ENCODE peak calls at places on chromosomes 7 and 10, in ten cellular contexts. L is cardiac muscle cell, P is A549, H is stomach, T is pancreas, Q is transverse colon, I is AG04450, O is H1, U is adrenal gland, J is left ventricle myocardium inferior. D is an unnamed sample.

GRCh38 chr10:43648083-43648391 is 644 bp downstream of the ZNF32 start:
- DNase-seq in L (no peak), P (no peak), Q (no peak), H (no peak), O (no peak), T (no peak), U (no peak), J (no peak), I (no peak), D (no peak)

GRCh38 chr7:92725161-92725925 is 111.0 kb downstream of the CDK6 start:
- DNase-seq in H (no peak), P (no peak), O (no peak), Q (no peak), U (no peak), I (no peak), T (no peak), L (no peak), J (no peak), D (no peak)

GRCh38 chr7:42605381-42605780 is 306.5 kb downstream of the C7orf25 start:
- DNase-seq in U (no peak), L (peak; percentile 39), Q (no peak), T (no peak), P (no peak), I (no peak), H (no peak), O (no peak), J (no peak), D (no peak)

GRCh38 chr7:36692444-36692843 is 31.9 kb downstream of the AOAH start:
- DNase-seq in J (no peak), U (no peak), O (no peak), I (no peak), T (no peak), L (no peak), Q (no peak), P (no peak), H (no peak), D (no peak)

GRCh38 chr10:49010831-49011230 is 71.2 kb upstream of the LRRC18 start:
- DNase-seq in P (no peak), Q (no peak), O (no peak), J (no peak), T (no peak), U (no peak), H (no peak), I (no peak), L (no peak), D (no peak)

GRCh38 chr7:129859188-129859587 is 93.6 kb downstream of the UBE2H start:
- DNase-seq in O (no peak), H (no peak), I (no peak), J (no peak), T (no peak), L (peak; percentile 77), P (no peak), U (no peak), Q (no peak), D (no peak)

GRCh38 chr7:19362099-19362498 is 216.9 kb upstream of the FERD3L start:
- DNase-seq in P (no peak), O (no peak), T (no peak), H (no peak), L (peak; percentile 12), U (no peak), I (no peak), J (no peak), Q (no peak), D (no peak)

GRCh38 chr10:103246328-103246727 is 641 bp downstream of the RPEL1 start:
- DNase-seq in P (no peak), L (no peak), T (no peak), H (no peak), J (no peak), O (no peak), I (no peak), U (no peak), Q (no peak), D (no peak)

GRCh38 chr7:145219461-145219860 is 383.6 kb upstream of the TPK1 start:
- DNase-seq in Q (no peak), P (no peak), J (no peak), I (no peak), U (no peak), T (no peak), L (peak; percentile 0), H (no peak), O (no peak), D (no peak)

GRCh38 chr7:6026011-6026819 is 5.0 kb upstream of the ANKRD61 start:
- DNase-seq in I (no peak), P (peak; percentile 74), J (peak; percentile 75), L (peak; percentile 40), H (peak; percentile 67), O (peak; percentile 29), Q (peak; percentile 89), U (peak; percentile 68), T (no peak), D (peak; percentile 78)

GRCh38 chr10:65358565-65358964 is 1567.3 kb upstream of the LRRTM3 start:
- DNase-seq in H (no peak), O (no peak), L (peak; percentile 62), J (no peak), T (no peak), U (no peak), I (no peak), P (no peak), Q (no peak), D (no peak)

GRCh38 chr7:108839091-108839490 is 269.4 kb downstream of the DNAJB9 start:
- DNase-seq in O (no peak), T (no peak), H (no peak), P (no peak), U (no peak), I (no peak), Q (no peak), J (no peak), L (no peak), D (no peak)

GRCh38 chr10:70233939-70234300 is 691 bp upstream of the PPA1 start:
- DNase-seq in T (no peak), P (peak; percentile 57), Q (no peak), O (no peak), U (no peak), I (no peak), H (no peak), J (no peak), L (no peak), D (no peak)

GRCh38 chr10:133378251-133379096 is 588 bp upstream of the PAOX start:
- DNase-seq in H (peak; percentile 75), U (peak; percentile 63), T (peak; percentile 83), L (peak; percentile 59), J (peak; percentile 69), P (peak; percentile 48), Q (peak; percentile 80), I (no peak), O (no peak), D (peak; percentile 72)

GRCh38 chr7:138170298-138170697 is 94.0 kb downstream of the AKR1D1 start:
- DNase-seq in T (no peak), O (no peak), H (no peak), U (no peak), Q (no peak), L (no peak), J (no peak), P (no peak), I (no peak), D (no peak)

GRCh38 chr7:97971990-97972943 is 17.7 kb downstream of the OCM2 start:
- DNase-seq in T (peak; percentile 90), J (peak; percentile 81), O (no peak), H (peak; percentile 85), L (peak; percentile 75), I (peak; percentile 15), U (peak; percentile 80), Q (peak; percentile 87), P (peak; percentile 90), D (peak; percentile 80)

GRCh38 chr7:97971120-97971989 is 18.6 kb downstream of the OCM2 start:
- DNase-seq in J (no peak), O (no peak), T (no peak), L (peak; percentile 25), Q (peak; percentile 16), P (peak; percentile 18), U (peak; percentile 25), I (no peak), H (no peak), D (no peak)

GRCh38 chr7:97973206-97973658 is 16.8 kb downstream of the OCM2 start:
- DNase-seq in H (no peak), I (no peak), P (peak; percentile 9), T (no peak), U (no peak), J (no peak), L (no peak), Q (no peak), O (peak; percentile 31), D (no peak)
- H3K4me3 ChIP-seq in H (no peak overlapping the region), I (no peak overlapping the region), P (peak overlapping the region; percentile 93), T (peak overlapping the region; percentile 99), U (no peak overlapping the region), J (no peak overlapping the region), L (peak overlapping the region; percentile 82), Q (no peak overlapping the region), O (peak overlapping the region; percentile 47), D (no peak overlapping the region)

GRCh38 chr7:34165927-34166550 is 260.7 kb downstream of the BMPER start:
- DNase-seq in Q (no peak), T (no peak), O (no peak), P (peak; percentile 30), J (no peak), L (peak; percentile 66), I (no peak), H (no peak), U (no peak), D (no peak)
- TF ChIP-seq CTCF in Q (peak; percentile 38), T (peak; percentile 26), O (no peak), P (peak; percentile 66), J (peak; percentile 54), L (peak; percentile 78), I (peak; percentile 84), H (no peak), U (peak; percentile 38), D (peak; percentile 68)

DNA sequence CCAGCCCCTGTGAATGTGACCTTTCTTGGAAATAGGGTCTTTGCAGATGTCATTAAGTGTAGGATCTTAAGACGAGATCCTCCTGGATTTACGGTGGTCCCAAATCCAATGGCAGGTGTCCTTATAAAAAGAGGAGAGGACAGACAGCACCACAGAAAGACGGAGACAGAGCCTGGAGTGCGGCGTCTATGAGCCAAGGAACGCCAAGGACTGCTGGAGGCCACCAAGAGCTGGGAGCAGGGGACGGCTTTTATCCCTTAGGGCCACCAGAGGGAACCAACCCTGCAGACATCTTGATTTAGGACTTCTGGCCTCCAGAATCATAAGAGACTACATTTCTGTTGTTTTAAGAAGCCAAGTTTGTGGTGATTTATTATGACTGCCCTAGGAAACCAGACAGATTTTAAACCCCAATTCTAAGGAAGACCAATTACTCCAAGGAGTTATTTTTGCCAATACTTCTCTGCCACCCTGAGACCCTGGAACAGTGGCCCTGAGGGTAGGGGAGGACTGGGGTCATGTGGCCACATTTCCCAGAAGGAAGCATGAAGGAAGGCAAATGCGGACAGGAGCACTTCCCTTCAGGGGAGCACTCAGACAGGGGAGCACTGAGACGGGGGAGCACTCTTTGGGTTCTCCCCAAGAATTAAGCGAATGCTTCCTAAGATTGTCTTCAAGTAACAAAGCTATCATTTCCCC is 67.6 kb downstream of the CHST15 start:
- DNase-seq in O (no peak), P (no peak), I (no peak), T (no peak), U (no peak), L (peak; percentile 51), Q (no peak), J (no peak), H (peak; percentile 40), D (no peak)
- H3K27ac ChIP-seq in O (no peak overlapping the region), P (no peak overlapping the region), I (no peak overlapping the region), T (no peak overlapping the region), U (no peak overlapping the region), L (no peak overlapping the region), Q (no peak overlapping the region), J (no peak overlapping the region), H (no peak overlapping the region), D (no peak overlapping the region)

GRCh38 chr7:99557196-99557607 is 1.2 kb upstream of the ZNF655 start:
- DNase-seq in J (no peak), H (no peak), U (no peak), P (no peak), Q (no peak), T (no peak), O (no peak), I (no peak), L (no peak), D (no peak)
- H3K4me3 ChIP-seq in J (peak overlapping the region; percentile 98), H (peak overlapping the region; percentile 93), U (no peak overlapping the region), P (peak overlapping the region; percentile 92), Q (peak overlapping the region; percentile 81), T (no peak overlapping the region), O (peak overlapping the region; percentile 99), I (peak overlapping the region; percentile 97), L (peak overlapping the region; percentile 87), D (peak overlapping the region; percentile 78)

D was measured in psoas muscle.